ENCODE peak calls at places on chromosomes 1 and 21, in nine cellular contexts. F, U, L, P, J, X, V, T and S are unnamed samples.

GRCh38 chr1:3281735-3282134 is 172.7 kb upstream of the ARHGEF16 start:
- DNase-seq in F (no peak), U (no peak), L (no peak), P (no peak), J (no peak), X (no peak), V (no peak), T (no peak), S (no peak)

GRCh38 chr1:23475134-23475628 is 8.8 kb downstream of the ASAP3 start:
- DNase-seq in F (no peak), U (peak; percentile 95), L (peak; percentile 49), P (no peak), J (no peak), X (no peak), V (peak; percentile 95), T (no peak), S (peak; percentile 87)

GRCh38 chr21:38619865-38620513 is 121.7 kb upstream of the ERG start:
- DNase-seq in F (no peak), U (no peak), L (no peak), P (no peak), J (no peak), X (no peak), V (no peak), T (no peak), S (peak; percentile 15)

GRCh38 chr1:1122981-1123480 is 7.1 kb upstream of the C1orf159 start:
- DNase-seq in F (peak; percentile 39), U (no peak), L (no peak), P (peak; percentile 78), J (peak; percentile 59), X (no peak), V (no peak), T (no peak), S (no peak)

GRCh38 chr1:185062710-185063370 is 17.5 kb downstream of the RNF2 start:
- DNase-seq in F (no peak), U (peak; percentile 24), L (no peak), P (no peak), J (no peak), X (no peak), V (peak; percentile 13), T (no peak), S (no peak)

GRCh38 chr1:2948751-2949680 is 72.3 kb upstream of the ACTRT2 start:
- DNase-seq in F (no peak), U (no peak), L (no peak), P (no peak), J (no peak), X (no peak), V (no peak), T (no peak), S (no peak)

GRCh38 chr1:18373882-18374493 is 106.7 kb upstream of the KLHDC7A start:
- DNase-seq in F (peak; percentile 43), U (no peak), L (no peak), P (peak; percentile 43), J (peak; percentile 31), X (peak; percentile 30), V (no peak), T (no peak), S (no peak)

GRCh38 chr1:113035086-113035485 is 37.9 kb upstream of the LRIG2 start:
- DNase-seq in F (no peak), U (no peak), L (no peak), P (no peak), J (no peak), X (no peak), V (no peak), T (no peak), S (peak; percentile 90)

GRCh38 chr1:42456754-42457089 is 379 bp downstream of the PPCS start:
- DNase-seq in F (no peak), U (peak; percentile 67), L (peak; percentile 69), P (peak; percentile 69), J (peak; percentile 69), X (no peak), V (peak; percentile 68), T (peak; percentile 55), S (peak; percentile 55)

GRCh38 chr1:43058545-43059360 is 100.1 kb upstream of the SLC2A1 start:
- DNase-seq in F (peak; percentile 67), U (peak; percentile 54), L (peak; percentile 7), P (no peak), J (no peak), X (no peak), V (peak; percentile 59), T (peak; percentile 16), S (peak; percentile 66)

GRCh38 chr1:64203420-64203819 is at the start of gene UBE2U:
- DNase-seq in F (no peak), U (no peak), L (no peak), P (no peak), J (no peak), X (no peak), V (no peak), T (no peak), S (no peak)

GRCh38 chr21:35138665-35139381 is 89.7 kb upstream of the RUNX1 start:
- DNase-seq in F (no peak), U (peak; percentile 99), L (no peak), P (no peak), J (peak; percentile 61), X (no peak), V (peak; percentile 84), T (peak; percentile 60), S (peak; percentile 90)

GRCh38 chr1:35544976-35545375 is 12.2 kb downstream of the KIAA0319L start:
- DNase-seq in F (peak; percentile 70), U (peak; percentile 66), L (no peak), P (peak; percentile 30), J (peak; percentile 55), X (no peak), V (peak; percentile 70), T (no peak), S (peak; percentile 84)

GRCh38 chr1:40404670-40405462 is 31.3 kb downstream of the SMAP2 start:
- DNase-seq in F (peak; percentile 17), U (peak; percentile 77), L (peak; percentile 75), P (no peak), J (peak; percentile 73), X (no peak), V (peak; percentile 84), T (no peak), S (peak; percentile 68)

GRCh38 chr1:28521502-28522164 is 15.8 kb downstream of the RCC1 start:
- DNase-seq in F (no peak), U (no peak), L (no peak), P (no peak), J (no peak), X (no peak), V (no peak), T (no peak), S (no peak)

GRCh38 chr1:64864018-64864945 is 102.1 kb downstream of the JAK1 start:
- DNase-seq in F (no peak), U (peak; percentile 35), L (peak; percentile 90), P (peak; percentile 64), J (peak; percentile 65), X (no peak), V (peak; percentile 47), T (no peak), S (peak; percentile 68)

GRCh38 chr1:118185083-118185899 is at the start of gene SPAG17:
- DNase-seq in F (peak; percentile 69), U (peak; percentile 13), L (peak; percentile 11), P (peak; percentile 74), J (no peak), X (peak; percentile 75), V (peak; percentile 65), T (no peak), S (peak; percentile 74)

GRCh38 chr21:45618287-45618686 is 25.2 kb upstream of the PCBP3 start:
- DNase-seq in F (peak; percentile 27), U (no peak), L (no peak), P (no peak), J (no peak), X (no peak), V (no peak), T (no peak), S (no peak)

GRCh38 chr1:236507022-236507700 is 16.6 kb upstream of the LGALS8 start:
- DNase-seq in F (no peak), U (peak; percentile 58), L (peak; percentile 31), P (no peak), J (no peak), X (no peak), V (peak; percentile 66), T (no peak), S (peak; percentile 15)

GRCh38 chr21:39057121-39057520 is 126.1 kb downstream of the PSMG1 start:
- DNase-seq in F (no peak), U (no peak), L (no peak), P (no peak), J (no peak), X (no peak), V (no peak), T (no peak), S (no peak)

GRCh38 chr1:172613294-172613693 is 45.6 kb upstream of the FASLG start:
- DNase-seq in F (no peak), U (peak; percentile 54), L (no peak), P (no peak), J (no peak), X (no peak), V (peak; percentile 21), T (no peak), S (peak; percentile 21)

GRCh38 chr1:228727682-228728171 is 7.6 kb upstream of the RHOU start:
- DNase-seq in F (no peak), U (no peak), L (no peak), P (no peak), J (no peak), X (no peak), V (no peak), T (no peak), S (no peak)

GRCh38 chr1:203199002-203199401 is 12.5 kb upstream of the CHI3L1 start:
- DNase-seq in F (no peak), U (no peak), L (no peak), P (no peak), J (no peak), X (no peak), V (no peak), T (no peak), S (no peak)

GRCh38 chr21:43025636-43026180 is 49.9 kb downstream of the CBS start:
- DNase-seq in F (no peak), U (peak; percentile 93), L (no peak), P (no peak), J (no peak), X (no peak), V (peak; percentile 93), T (no peak), S (peak; percentile 98)

GRCh38 chr1:151898519-151898991 is 10.8 kb downstream of the THEM4 start:
- DNase-seq in F (peak; percentile 34), U (no peak), L (peak; percentile 18), P (peak; percentile 35), J (peak; percentile 81), X (no peak), V (no peak), T (peak; percentile 17), S (peak; percentile 36)

GRCh38 chr1:79554620-79555160 is 548.2 kb upstream of the ADGRL4 start:
- DNase-seq in F (no peak), U (no peak), L (no peak), P (no peak), J (no peak), X (no peak), V (no peak), T (no peak), S (no peak)

GRCh38 chr1:163346326-163346870 is 24.6 kb downstream of the NUF2 start:
- DNase-seq in F (no peak), U (peak; percentile 45), L (peak; percentile 4), P (no peak), J (no peak), X (no peak), V (peak; percentile 17), T (no peak), S (peak; percentile 49)

GRCh38 chr1:244273262-244273844 is 178.4 kb downstream of the ADSS2 start:
- DNase-seq in F (no peak), U (no peak), L (peak; percentile 74), P (no peak), J (no peak), X (no peak), V (no peak), T (no peak), S (no peak)

GRCh38 chr1:22876359-22877111 is 96.1 kb downstream of the LACTBL1 start:
- DNase-seq in F (peak; percentile 27), U (peak; percentile 84), L (peak; percentile 77), P (no peak), J (no peak), X (no peak), V (peak; percentile 77), T (no peak), S (peak; percentile 72)

GRCh38 chr1:22043175-22043769 is 9.2 kb upstream of the CDC42 start:
- DNase-seq in F (no peak), U (no peak), L (no peak), P (no peak), J (peak; percentile 72), X (no peak), V (no peak), T (no peak), S (no peak)

GRCh38 chr1:10968411-10968826 is 44.0 kb upstream of the TARDBP start:
- DNase-seq in F (no peak), U (peak; percentile 3), L (no peak), P (peak; percentile 37), J (no peak), X (no peak), V (peak; percentile 10), T (no peak), S (no peak)